ENCODE peak calls at places on chromosome 10, in nine cellular contexts. T is anterior cingulate cortex; S is astrocyte of the spinal cord; V is NCI-H774; W is skeletal muscle cell; Z is lung microvascular endothelial cell; N is activated CD4-positive, CD25-positive, alpha-beta regulatory T cell treated with anti-CD3 and anti-CD28 coated beads, Interleukin-2, amount 50 U/mL, for 72 hours; Y is germinal center; C is GM12865. E is an unnamed sample.

GRCh38 chr10:49015700-49016099 is 76.1 kb upstream of the LRRC18 start:
- DNase-seq in T (no peak), S (no peak), V (no peak), W (no peak), Z (no peak), N (no peak), Y (no peak), C (no peak), E (no peak)

GRCh38 chr10:130958981-130959751 is 352.4 kb downstream of the TCERG1L start:
- DNase-seq in T (no peak), S (no peak), V (no peak), W (no peak), Z (no peak), N (no peak), Y (no peak), C (no peak), E (no peak)

GRCh38 chr10:114389429-114389828 is 14.9 kb downstream of the AFAP1L2 start:
- DNase-seq in T (no peak), S (peak), V (no peak), W (no peak), Z (peak), N (no peak), Y (no peak), C (no peak), E (no peak)

GRCh38 chr10:90418869-90419652 is 438.8 kb downstream of the HTR7 start:
- DNase-seq in T (no peak), S (peak), V (no peak), W (peak), Z (peak), N (no peak), Y (no peak), C (no peak), E (no peak)

GRCh38 chr10:79344502-79345195 is 2.6 kb upstream of the PPIF start:
- DNase-seq in T (no peak), S (no peak), V (peak), W (no peak), Z (no peak), N (peak), Y (no peak), C (no peak), E (no peak)

GRCh38 chr10:22622242-22622806 is 92.1 kb downstream of the PIP4K2A start:
- DNase-seq in T (no peak), S (no peak), V (no peak), W (no peak), Z (no peak), N (no peak), Y (no peak), C (no peak), E (no peak)

GRCh38 chr10:119505131-119505551 is 37.4 kb downstream of the RGS10 start:
- DNase-seq in T (no peak), S (no peak), V (no peak), W (no peak), Z (no peak), N (no peak), Y (no peak), C (no peak), E (no peak)

GRCh38 chr10:74792726-74793125 is 33.7 kb upstream of the KAT6B start:
- DNase-seq in T (no peak), S (no peak), V (no peak), W (no peak), Z (no peak), N (no peak), Y (no peak), C (no peak), E (no peak)

GRCh38 chr10:120076966-120077706 is 184.6 kb downstream of the SEC23IP start:
- DNase-seq in T (no peak), S (no peak), V (no peak), W (no peak), Z (no peak), N (no peak), Y (no peak), C (no peak), E (no peak)

GRCh38 chr10:112122827-112123226 is 60.7 kb downstream of the GPAM start:
- DNase-seq in T (no peak), S (no peak), V (no peak), W (no peak), Z (no peak), N (no peak), Y (no peak), C (no peak), E (no peak)

GRCh38 chr10:5089869-5090268 is 4.3 kb upstream of the AKR1C3 start:
- DNase-seq in T (no peak), S (peak), V (peak), W (no peak), Z (peak), N (no peak), Y (no peak), C (peak), E (no peak)

GRCh38 chr10:102919992-102920736 is 2.1 kb downstream of the CNNM2 start:
- DNase-seq in T (no peak), S (no peak), V (no peak), W (no peak), Z (no peak), N (no peak), Y (no peak), C (no peak), E (no peak)

GRCh38 chr10:62083868-62084267 is 182.4 kb downstream of the ARID5B start:
- DNase-seq in T (no peak), S (peak), V (peak), W (peak), Z (peak), N (no peak), Y (no peak), C (no peak), E (no peak)

GRCh38 chr10:7287377-7287776 is 123.5 kb downstream of the SFMBT2 start:
- DNase-seq in T (no peak), S (no peak), V (no peak), W (no peak), Z (no peak), N (no peak), Y (no peak), C (no peak), E (no peak)

GRCh38 chr10:62019685-62020361 is 118.3 kb downstream of the ARID5B start:
- DNase-seq in T (no peak), S (no peak), V (no peak), W (no peak), Z (peak), N (no peak), Y (no peak), C (no peak), E (no peak)

GRCh38 chr10:93363891-93364648 is 118.1 kb downstream of the MYOF start:
- DNase-seq in T (no peak), S (no peak), V (no peak), W (no peak), Z (peak), N (no peak), Y (no peak), C (no peak), E (no peak)

GRCh38 chr10:103854687-103855423 is 521 bp downstream of the SH3PXD2A start:
- DNase-seq in T (no peak), S (peak), V (no peak), W (peak), Z (peak), N (no peak), Y (no peak), C (no peak), E (no peak)

GRCh38 chr10:118948784-118949183 is 80.7 kb upstream of the NANOS1 start:
- DNase-seq in T (no peak), S (no peak), V (no peak), W (no peak), Z (no peak), N (no peak), Y (no peak), C (no peak), E (no peak)

GRCh38 chr10:79248341-79248931 is 98.8 kb upstream of the PPIF start:
- DNase-seq in T (peak), S (peak), V (no peak), W (no peak), Z (peak), N (no peak), Y (peak), C (peak), E (no peak)

GRCh38 chr10:17214991-17215781 is 12.9 kb upstream of the VIM start:
- DNase-seq in T (no peak), S (peak), V (no peak), W (peak), Z (peak), N (no peak), Y (no peak), C (no peak), E (no peak)

GRCh38 chr10:124568339-124568738 is 106.7 kb downstream of the LHPP start:
- DNase-seq in T (no peak), S (no peak), V (no peak), W (no peak), Z (no peak), N (no peak), Y (no peak), C (no peak), E (no peak)

GRCh38 chr10:90650858-90651257 is 207.0 kb downstream of the HTR7 start:
- DNase-seq in T (no peak), S (no peak), V (no peak), W (no peak), Z (no peak), N (no peak), Y (no peak), C (no peak), E (no peak)

GRCh38 chr10:49516216-49516970 is 22.5 kb downstream of the ERCC6 start:
- DNase-seq in T (no peak), S (no peak), V (no peak), W (no peak), Z (no peak), N (no peak), Y (no peak), C (no peak), E (no peak)

GRCh38 chr10:76411719-76412435 is 980.5 kb downstream of the LRMDA start:
- DNase-seq in T (no peak), S (no peak), V (no peak), W (no peak), Z (no peak), N (no peak), Y (no peak), C (no peak), E (no peak)

GRCh38 chr10:119131512-119132240 is 27.8 kb downstream of the DENND10 start:
- DNase-seq in T (no peak), S (peak), V (no peak), W (no peak), Z (peak), N (peak), Y (no peak), C (peak), E (peak)

GRCh38 chr10:112899396-112900065 is 50.5 kb upstream of the TCF7L2 start:
- DNase-seq in T (no peak), S (no peak), V (no peak), W (no peak), Z (no peak), N (no peak), Y (no peak), C (no peak), E (no peak)

GRCh38 chr10:62268399-62269076 is at the start of gene RTKN2:
- DNase-seq in T (peak), S (peak), V (peak), W (peak), Z (peak), N (peak), Y (peak), C (peak), E (no peak)

GRCh38 chr10:17527530-17528146 is 73.2 kb upstream of the ST8SIA6 start:
- DNase-seq in T (no peak), S (peak), V (no peak), W (peak), Z (peak), N (no peak), Y (no peak), C (no peak), E (no peak)